ENCODE peak calls at places on chromosome 7, in six cellular contexts. U is neural progenitor cell, M is astrocyte, Q is PC-9, R is HepG2, O is H9. P is an unnamed sample.

GRCh38 chr7:21543528-21544302 is 876 bp downstream of the DNAH11 start:
- DNase-seq in U (peak), M (no peak), Q (no peak), R (no peak), O (no peak), P (no peak)

GRCh38 chr7:24604640-24605039 is 31.4 kb downstream of the PALS2 start:
- DNase-seq in U (no peak), M (no peak), Q (no peak), R (no peak), O (peak), P (no peak)

GRCh38 chr7:144629598-144629997 is 206.3 kb downstream of the TPK1 start:
- DNase-seq in U (no peak), M (no peak), Q (no peak), R (no peak), O (no peak), P (no peak)

GRCh38 chr7:139682136-139683013 is 95.4 kb downstream of the HIPK2 start:
- DNase-seq in U (no peak), M (peak), Q (peak), R (peak), O (no peak), P (peak)

GRCh38 chr7:128386415-128386925 is 23.3 kb downstream of the IMPDH1 start:
- DNase-seq in U (no peak), M (no peak), Q (no peak), R (no peak), O (no peak), P (no peak)

GRCh38 chr7:50693475-50693874 is 89.2 kb downstream of the GRB10 start:
- DNase-seq in U (no peak), M (no peak), Q (no peak), R (no peak), O (no peak), P (no peak)

GRCh38 chr7:127833641-127834040 is 181.6 kb downstream of the SND1 start:
- DNase-seq in U (no peak), M (no peak), Q (no peak), R (no peak), O (no peak), P (no peak)

GRCh38 chr7:150471886-150472285 is 21.5 kb downstream of the GIMAP8 start:
- DNase-seq in U (no peak), M (no peak), Q (no peak), R (no peak), O (no peak), P (no peak)

GRCh38 chr7:2757904-2758672 is 70.1 kb downstream of the AMZ1 start:
- DNase-seq in U (no peak), M (peak), Q (peak), R (peak), O (no peak), P (peak)

DNA sequence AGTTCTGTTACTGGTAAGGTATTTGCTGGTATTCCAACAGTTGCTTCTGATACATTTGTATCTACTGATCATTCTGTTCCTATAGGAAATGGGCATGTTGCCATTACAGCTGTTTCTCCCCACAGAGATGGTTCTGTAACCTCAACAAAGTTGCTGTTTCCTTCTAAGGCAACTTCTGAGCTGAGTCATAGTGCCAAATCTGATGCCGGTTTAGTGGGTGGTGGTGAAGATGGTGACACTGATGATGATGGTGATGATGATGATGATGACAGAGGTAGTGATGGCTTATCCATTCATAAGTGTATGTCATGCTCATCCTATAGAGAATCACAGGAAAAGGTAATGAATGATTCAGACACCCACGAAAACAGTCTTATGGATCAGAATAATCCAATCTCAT is 131.0 kb downstream of the AASS start:
- DNase-seq in U (no peak), M (no peak), Q (no peak), R (no peak), O (no peak), P (no peak)
- H3K4me2 ChIP-seq in U (no peak), M (no peak), Q (no peak), R (no peak), O (no peak), P (no peak)

DNA sequence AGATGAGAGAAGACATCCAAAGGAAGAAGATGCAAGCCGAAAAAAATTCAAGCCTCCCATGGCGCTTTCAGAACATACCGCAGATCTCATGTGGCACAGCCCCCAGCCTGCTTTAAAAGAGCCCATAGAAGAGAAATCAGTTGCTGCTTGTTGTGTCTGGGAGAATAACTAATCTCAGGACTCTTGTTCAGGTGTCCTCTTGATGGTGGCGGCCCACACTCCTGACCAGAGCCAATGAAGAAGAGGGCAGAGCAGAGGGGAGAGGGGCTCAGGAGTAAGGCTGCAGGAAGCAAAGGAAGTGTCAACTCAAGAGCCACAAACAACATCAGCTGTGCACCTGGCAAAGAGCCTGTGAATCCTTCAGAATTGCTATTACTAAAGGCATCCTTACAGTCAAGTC is 59.7 kb upstream of the PTN start:
- DNase-seq in U (no peak), M (no peak), Q (no peak), R (no peak), O (peak), P (no peak)
- H3K4me2 ChIP-seq in U (peak), M (peak), Q (no peak), R (no peak), O (peak), P (no peak)

DNA sequence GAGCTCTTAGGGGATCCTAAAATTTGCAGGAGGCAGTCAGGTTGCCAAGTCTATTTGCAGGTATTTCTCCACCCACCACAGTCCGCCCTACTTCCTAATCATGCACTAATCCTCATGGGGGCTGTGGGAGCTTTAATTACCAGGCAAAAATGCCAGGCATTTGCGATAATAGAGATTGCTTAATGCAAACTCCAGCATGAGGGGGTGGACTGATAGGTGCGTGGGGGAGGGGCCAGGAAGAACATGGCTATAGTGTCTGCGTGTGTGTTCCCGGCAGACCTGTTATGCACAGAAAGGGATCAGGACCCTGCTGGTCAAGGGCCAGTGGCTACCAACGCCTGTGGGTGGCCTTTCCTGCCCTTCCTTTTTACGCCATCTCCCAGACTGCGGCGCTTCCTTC is 15.6 kb upstream of the AQP1 start:
- DNase-seq in U (no peak), M (no peak), Q (no peak), R (no peak), O (no peak), P (no peak)
- H3K4me2 ChIP-seq in U (no peak), M (no peak), Q (no peak), R (no peak), O (no peak), P (no peak)

GRCh38 chr7:101717986-101718746 is 89.1 kb upstream of the MYL10 start:
- DNase-seq in U (no peak), M (peak), Q (peak), R (peak), O (no peak), P (peak)

GRCh38 chr7:101718747-101719260 is 89.7 kb upstream of the MYL10 start:
- DNase-seq in U (no peak), M (no peak), Q (no peak), R (no peak), O (no peak), P (peak)

GRCh38 chr7:101722247-101722646 is 93.2 kb upstream of the MYL10 start:
- DNase-seq in U (no peak), M (no peak), Q (no peak), R (no peak), O (no peak), P (no peak)

GRCh38 chr7:101723835-101724234 is 93.6 kb upstream of the CUX1 start:
- DNase-seq in U (no peak), M (no peak), Q (no peak), R (no peak), O (no peak), P (no peak)

GRCh38 chr7:101720324-101720723 is 91.2 kb upstream of the MYL10 start:
- DNase-seq in U (no peak), M (no peak), Q (no peak), R (no peak), O (no peak), P (peak)
- H3K4me2 ChIP-seq in U (no peak), M (no peak), Q (no peak), R (no peak), O (no peak), P (no peak)

GRCh38 chr7:23357190-23358093 is 58.3 kb downstream of the MALSU1 start:
- DNase-seq in U (no peak), M (peak), Q (peak), R (peak), O (no peak), P (peak)
- H3K4me2 ChIP-seq in U (no peak), M (peak), Q (peak), R (peak), O (no peak), P (peak)

DNA sequence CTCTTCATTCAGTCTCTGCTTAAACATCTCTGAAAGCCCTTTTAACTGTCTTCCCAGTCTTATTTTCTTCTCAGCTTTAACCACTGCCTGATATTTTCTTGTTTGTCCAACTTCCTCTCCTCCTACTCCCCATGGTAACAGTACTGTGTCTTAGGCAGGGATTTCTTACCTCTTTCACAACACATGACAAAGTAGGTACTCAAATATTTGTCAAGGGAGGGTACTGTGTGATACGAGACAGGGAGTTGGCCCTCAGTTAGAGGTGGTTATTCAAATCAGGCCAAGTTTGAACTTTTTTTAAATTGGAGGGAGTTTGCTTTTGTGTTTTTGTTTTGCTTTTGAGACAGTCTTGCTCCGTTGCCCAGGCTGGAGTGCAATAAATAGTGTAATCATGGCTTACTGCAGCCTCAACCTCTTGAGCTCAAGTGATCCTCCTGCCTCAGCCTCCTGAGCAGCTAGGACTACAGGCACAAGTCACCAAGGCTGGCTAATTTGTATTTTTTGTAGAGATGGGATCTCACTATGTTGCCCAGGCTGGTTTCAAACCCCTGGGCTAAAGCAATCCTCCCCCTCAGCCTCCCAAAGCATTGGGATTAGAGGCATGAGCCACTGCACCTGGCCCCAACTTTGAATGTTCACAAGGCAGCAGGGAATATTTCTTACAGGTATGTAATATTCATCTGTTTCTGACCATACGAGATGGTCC is 2.5 kb upstream of the KPNA7 start:
- DNase-seq in U (no peak), M (no peak), Q (peak), R (peak), O (no peak), P (no peak)
- H3K4me2 ChIP-seq in U (no peak), M (no peak), Q (peak), R (peak), O (no peak), P (no peak)

DNA sequence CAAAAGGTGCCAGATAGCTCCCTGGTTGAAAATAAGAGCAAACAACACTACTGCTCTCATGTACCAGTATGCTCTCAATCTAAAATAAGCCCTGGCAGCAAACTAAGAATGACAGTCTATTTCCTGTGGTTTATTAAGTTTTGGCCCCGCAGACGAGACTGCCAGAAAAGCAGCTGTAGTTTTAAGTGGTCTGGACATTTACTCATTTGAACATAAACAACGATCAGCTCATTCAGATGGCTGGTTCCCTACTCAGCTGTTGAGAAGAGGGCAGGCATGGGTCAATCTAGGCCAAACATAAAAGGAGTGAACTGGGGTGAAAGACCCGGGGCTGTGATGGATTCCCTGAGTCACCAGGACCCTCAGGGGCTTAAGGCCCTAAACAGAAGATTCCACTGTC is 4.5 kb downstream of the TRIL start:
- DNase-seq in U (no peak), M (peak), Q (no peak), R (no peak), O (no peak), P (peak)
- H3K4me2 ChIP-seq in U (no peak), M (peak), Q (no peak), R (no peak), O (no peak), P (no peak)

DNA sequence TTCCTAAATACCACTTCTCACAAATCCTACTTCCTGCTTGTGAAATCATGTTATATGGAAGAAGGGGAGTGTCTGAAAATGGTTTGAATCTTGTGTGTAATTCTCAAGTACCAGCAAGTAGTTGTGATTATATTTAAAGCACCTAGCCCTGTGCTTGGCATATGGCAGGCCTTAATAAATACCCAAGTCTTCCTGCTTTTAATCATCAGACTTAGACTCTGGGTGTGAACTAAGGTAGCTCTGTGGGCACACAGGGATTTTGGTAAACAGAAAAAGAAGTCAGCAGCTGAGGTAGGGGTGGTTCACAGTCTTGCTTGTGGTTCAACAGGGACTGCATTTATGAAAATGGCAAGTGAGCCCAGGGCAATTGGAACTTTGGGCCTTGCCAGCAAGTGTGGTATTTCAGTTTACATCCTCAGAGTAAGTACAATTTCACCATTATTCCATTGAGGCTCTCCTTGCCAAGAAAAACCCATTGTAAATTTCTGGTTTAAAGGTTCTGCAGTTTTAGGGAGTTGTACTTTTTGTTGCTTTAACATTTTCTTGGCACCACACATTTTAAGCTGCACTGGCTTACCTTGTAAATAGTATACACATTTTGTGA is 215.5 kb downstream of the AUTS2 start:
- DNase-seq in U (no peak), M (no peak), Q (no peak), R (no peak), O (no peak), P (no peak)
- H3K4me2 ChIP-seq in U (peak), M (peak), Q (no peak), R (no peak), O (no peak), P (peak)

P was measured in osteoblast.